ENCODE peak calls at places on chromosomes 5 and 9, in five cellular contexts. K is GM20000, G is epithelial cell of proximal tubule, C is EH, W is T-helper 9 cell. Y is an unnamed sample.

GRCh38 chr9:95171001-95171400 is 146.5 kb downstream of the FANCC start:
- DNase-seq in K (peak; percentile 47), G (peak; percentile 36), C (peak; percentile 66), W (no peak), Y (peak; percentile 42)

GRCh38 chr5:19411936-19412335 is 576.1 kb downstream of the CDH18 start:
- DNase-seq in K (no peak), G (no peak), C (no peak), W (no peak), Y (no peak)

GRCh38 chr5:73499187-73499586 is 945 bp downstream of the BTF3 start:
- DNase-seq in K (no peak), G (no peak), C (no peak), W (no peak), Y (no peak)

GRCh38 chr9:5578018-5578697 is 50.7 kb upstream of the RIC1 start:
- DNase-seq in K (no peak), G (no peak), C (peak; percentile 61), W (no peak), Y (no peak)

GRCh38 chr5:2739360-2740050 is 12.0 kb downstream of the IRX2 start:
- DNase-seq in K (no peak), G (no peak), C (peak; percentile 49), W (no peak), Y (no peak)

GRCh38 chr9:99108131-99108530 is 3.2 kb downstream of the TGFBR1 start:
- DNase-seq in K (no peak), G (no peak), C (no peak), W (no peak), Y (no peak)

GRCh38 chr9:37512439-37512838 is 26.7 kb downstream of the POLR1E start:
- DNase-seq in K (no peak), G (no peak), C (no peak), W (no peak), Y (no peak)

GRCh38 chr5:129906177-129906887 is 2.1 kb downstream of the CHSY3 start:
- DNase-seq in K (no peak), G (no peak), C (peak; percentile 45), W (no peak), Y (peak; percentile 3)

GRCh38 chr9:21591221-21592062 is 109.3 kb upstream of the IFNE start:
- DNase-seq in K (no peak), G (peak; percentile 95), C (peak; percentile 99), W (no peak), Y (peak; percentile 95)

GRCh38 chr5:2024986-2025721 is 142.4 kb upstream of the IRX4 start:
- DNase-seq in K (no peak), G (no peak), C (no peak), W (no peak), Y (no peak)

GRCh38 chr5:43469671-43470396 is 13.8 kb downstream of the TMEM267 start:
- DNase-seq in K (no peak), G (no peak), C (no peak), W (no peak), Y (no peak)

GRCh38 chr5:59800375-59800893 is 93.1 kb downstream of the PDE4D start:
- DNase-seq in K (no peak), G (no peak), C (no peak), W (no peak), Y (no peak)